ENCODE peak calls at places on chromosomes 6 and 20, in five cellular contexts. One of them, this sample, is unnamed.

GRCh38 chr20:57323034-57323433 is 6.6 kb upstream of the SPO11 start:
- DNase-seq in T-cell: no peak
- DNase-seq in RKO: no peak
- DNase-seq in stimulated activated CD8-positive, alpha-beta memory T cell treated with anti-CD3 and anti-CD28 coated beads, Interleukin-15, amount 100 ng/mL, for 48 hours: no peak
- DNase-seq in C1 segment of cervical spinal cord: no peak
- DNase-seq in this sample: peak

GRCh38 chr20:59771506-59772372 is 161.7 kb downstream of the SYCP2 start:
- DNase-seq in T-cell: no peak
- DNase-seq in RKO: no peak
- DNase-seq in stimulated activated CD8-positive, alpha-beta memory T cell treated with anti-CD3 and anti-CD28 coated beads, Interleukin-15, amount 100 ng/mL, for 48 hours: no peak
- DNase-seq in C1 segment of cervical spinal cord: no peak
- DNase-seq in this sample: no peak

GRCh38 chr6:147709396-147710272 is 201.1 kb downstream of the SAMD5 start:
- DNase-seq in T-cell: no peak
- DNase-seq in RKO: no peak
- DNase-seq in stimulated activated CD8-positive, alpha-beta memory T cell treated with anti-CD3 and anti-CD28 coated beads, Interleukin-15, amount 100 ng/mL, for 48 hours: no peak
- DNase-seq in C1 segment of cervical spinal cord: no peak
- DNase-seq in this sample: no peak

GRCh38 chr6:141467041-141467440 is 665.7 kb upstream of the GJE1 start:
- DNase-seq in T-cell: no peak
- DNase-seq in RKO: no peak
- DNase-seq in stimulated activated CD8-positive, alpha-beta memory T cell treated with anti-CD3 and anti-CD28 coated beads, Interleukin-15, amount 100 ng/mL, for 48 hours: no peak
- DNase-seq in C1 segment of cervical spinal cord: no peak
- DNase-seq in this sample: no peak

GRCh38 chr6:27188206-27188884 is 59.2 kb upstream of the PRSS16 start:
- DNase-seq in T-cell: no peak
- DNase-seq in RKO: peak
- DNase-seq in stimulated activated CD8-positive, alpha-beta memory T cell treated with anti-CD3 and anti-CD28 coated beads, Interleukin-15, amount 100 ng/mL, for 48 hours: no peak
- DNase-seq in C1 segment of cervical spinal cord: peak
- DNase-seq in this sample: peak

GRCh38 chr20:4726710-4727391 is 5.1 kb downstream of the PRND start:
- DNase-seq in T-cell: peak
- DNase-seq in RKO: peak
- DNase-seq in stimulated activated CD8-positive, alpha-beta memory T cell treated with anti-CD3 and anti-CD28 coated beads, Interleukin-15, amount 100 ng/mL, for 48 hours: no peak
- DNase-seq in C1 segment of cervical spinal cord: peak
- DNase-seq in this sample: no peak

GRCh38 chr6:108897371-108897770 is 49.1 kb downstream of the ARMC2 start:
- DNase-seq in T-cell: no peak
- DNase-seq in RKO: no peak
- DNase-seq in stimulated activated CD8-positive, alpha-beta memory T cell treated with anti-CD3 and anti-CD28 coated beads, Interleukin-15, amount 100 ng/mL, for 48 hours: no peak
- DNase-seq in C1 segment of cervical spinal cord: no peak
- DNase-seq in this sample: peak

GRCh38 chr6:73309534-73309783 is 44.6 kb downstream of the DPPA5 start:
- DNase-seq in T-cell: no peak
- DNase-seq in RKO: no peak
- DNase-seq in stimulated activated CD8-positive, alpha-beta memory T cell treated with anti-CD3 and anti-CD28 coated beads, Interleukin-15, amount 100 ng/mL, for 48 hours: no peak
- DNase-seq in C1 segment of cervical spinal cord: no peak
- DNase-seq in this sample: no peak

GRCh38 chr20:32532246-32532645 is 52.9 kb downstream of the NOL4L start:
- DNase-seq in T-cell: no peak
- DNase-seq in RKO: no peak
- DNase-seq in stimulated activated CD8-positive, alpha-beta memory T cell treated with anti-CD3 and anti-CD28 coated beads, Interleukin-15, amount 100 ng/mL, for 48 hours: no peak
- DNase-seq in C1 segment of cervical spinal cord: no peak
- DNase-seq in this sample: no peak

GRCh38 chr20:2900845-2901592 is 27.7 kb downstream of the PTPRA start:
- DNase-seq in T-cell: no peak
- DNase-seq in RKO: no peak
- DNase-seq in stimulated activated CD8-positive, alpha-beta memory T cell treated with anti-CD3 and anti-CD28 coated beads, Interleukin-15, amount 100 ng/mL, for 48 hours: no peak
- DNase-seq in C1 segment of cervical spinal cord: no peak
- DNase-seq in this sample: no peak

GRCh38 chr6:170073846-170074245 is 217.0 kb downstream of the DLL1 start:
- DNase-seq in T-cell: no peak
- DNase-seq in RKO: no peak
- DNase-seq in stimulated activated CD8-positive, alpha-beta memory T cell treated with anti-CD3 and anti-CD28 coated beads, Interleukin-15, amount 100 ng/mL, for 48 hours: no peak
- DNase-seq in C1 segment of cervical spinal cord: no peak
- DNase-seq in this sample: no peak

GRCh38 chr6:81589465-81590313 is 162.8 kb downstream of the TENT5A start:
- DNase-seq in T-cell: no peak
- DNase-seq in RKO: no peak
- DNase-seq in stimulated activated CD8-positive, alpha-beta memory T cell treated with anti-CD3 and anti-CD28 coated beads, Interleukin-15, amount 100 ng/mL, for 48 hours: no peak
- DNase-seq in C1 segment of cervical spinal cord: no peak
- DNase-seq in this sample: no peak

GRCh38 chr6:85464722-85465150 is 14.9 kb downstream of the NT5E start:
- DNase-seq in T-cell: no peak
- DNase-seq in RKO: peak
- DNase-seq in stimulated activated CD8-positive, alpha-beta memory T cell treated with anti-CD3 and anti-CD28 coated beads, Interleukin-15, amount 100 ng/mL, for 48 hours: peak
- DNase-seq in C1 segment of cervical spinal cord: no peak
- DNase-seq in this sample: peak

GRCh38 chr6:148814082-148814790 is 67.4 kb downstream of the UST start:
- DNase-seq in T-cell: no peak
- DNase-seq in RKO: no peak
- DNase-seq in stimulated activated CD8-positive, alpha-beta memory T cell treated with anti-CD3 and anti-CD28 coated beads, Interleukin-15, amount 100 ng/mL, for 48 hours: no peak
- DNase-seq in C1 segment of cervical spinal cord: no peak
- DNase-seq in this sample: no peak

GRCh38 chr20:57211949-57212889 is 54.2 kb downstream of the BMP7 start:
- DNase-seq in T-cell: no peak
- DNase-seq in RKO: peak
- DNase-seq in stimulated activated CD8-positive, alpha-beta memory T cell treated with anti-CD3 and anti-CD28 coated beads, Interleukin-15, amount 100 ng/mL, for 48 hours: no peak
- DNase-seq in C1 segment of cervical spinal cord: peak
- DNase-seq in this sample: peak

GRCh38 chr6:30707281-30707850 is 9.7 kb downstream of the MDC1 start:
- DNase-seq in T-cell: no peak
- DNase-seq in RKO: no peak
- DNase-seq in stimulated activated CD8-positive, alpha-beta memory T cell treated with anti-CD3 and anti-CD28 coated beads, Interleukin-15, amount 100 ng/mL, for 48 hours: no peak
- DNase-seq in C1 segment of cervical spinal cord: no peak
- DNase-seq in this sample: no peak

GRCh38 chr6:50840112-50840813 is 21.6 kb downstream of the TFAP2B start:
- DNase-seq in T-cell: no peak
- DNase-seq in RKO: no peak
- DNase-seq in stimulated activated CD8-positive, alpha-beta memory T cell treated with anti-CD3 and anti-CD28 coated beads, Interleukin-15, amount 100 ng/mL, for 48 hours: no peak
- DNase-seq in C1 segment of cervical spinal cord: no peak
- DNase-seq in this sample: no peak